ENCODE peak calls at places on chromosomes 4 and X, in six cellular contexts. R is SW480, G is hepatocyte, K is smooth muscle cell of the brain vasculature, L is HTR-8/SVneo, Z is epithelial cell of esophagus. X is an unnamed sample.
A peak's percentile ranks its signal among the peaks of the same experiment; 100 is the strongest.

GRCh38 chrX:41148553-41148952 is 63.3 kb downstream of the USP9X start:
- DNase-seq in Z (peak; percentile 26), L (peak; percentile 57), K (peak; percentile 17), R (no peak), G (no peak), X (no peak)

GRCh38 chr4:110122201-110122600 is 76.2 kb downstream of the ELOVL6 start:
- DNase-seq in L (no peak), K (no peak), R (no peak), Z (no peak), G (no peak), X (no peak)

GRCh38 chr4:47195706-47196105 is 164.3 kb downstream of the GABRB1 start:
- DNase-seq in Z (peak; percentile 38), R (no peak), L (no peak), K (no peak), G (no peak), X (no peak)

GRCh38 chrX:72073614-72074013 is 58.1 kb downstream of the RTL5 start:
- DNase-seq in Z (no peak), R (no peak), K (no peak), L (no peak), G (no peak), X (no peak)

GRCh38 chr4:152778656-152779512 is 646 bp downstream of the TIGD4 start:
- DNase-seq in R (peak; percentile 41), G (peak; percentile 28), L (peak; percentile 2), Z (peak; percentile 21), K (no peak), X (no peak)

GRCh38 chr4:71239365-71239764 is 99.5 kb upstream of the SLC4A4 start:
- DNase-seq in K (no peak), L (no peak), Z (peak; percentile 54), G (no peak), R (no peak), X (no peak)

GRCh38 chr4:127224556-127224955 is 408.2 kb upstream of the INTU start:
- DNase-seq in Z (no peak), K (no peak), L (no peak), R (no peak), G (no peak), X (no peak)

GRCh38 chr4:187304131-187304530 is 580.5 kb upstream of the FAT1 start:
- DNase-seq in L (no peak), Z (no peak), G (no peak), R (no peak), K (no peak), X (peak; percentile 1)

GRCh38 chr4:8095956-8096689 is 62.5 kb downstream of the ABLIM2 start:
- DNase-seq in Z (no peak), R (no peak), G (no peak), L (no peak), K (no peak), X (no peak)

X was measured in hypothalamus.